ENCODE peak calls at places on chromosomes 11 and 22, in five cellular contexts. X is GM23248, N is neural progenitor cell, W is hepatocyte, O is HCT116. M is an unnamed sample.

GRCh38 chr11:96470521-96470920 is 80.7 kb downstream of the JRKL start:
- DNase-seq in X (peak), N (no peak), W (no peak), O (no peak), M (no peak)

GRCh38 chr11:16397355-16397754 is 41.0 kb upstream of the SOX6 start:
- DNase-seq in X (no peak), N (no peak), W (no peak), O (no peak), M (no peak)

GRCh38 chr11:7251836-7252682 is at the start of gene SYT9:
- DNase-seq in X (peak), N (peak), W (peak), O (no peak), M (peak)

GRCh38 chr11:124877631-124878496 is 12.6 kb downstream of the ROBO3 start:
- DNase-seq in X (no peak), N (no peak), W (no peak), O (no peak), M (no peak)

GRCh38 chr11:69122642-69123431 is 32.9 kb upstream of the SMIM38 start:
- DNase-seq in X (peak), N (peak), W (peak), O (peak), M (peak)

GRCh38 chr11:1053121-1053901 is 16.8 kb upstream of the MUC6 start:
- DNase-seq in X (peak), N (no peak), W (no peak), O (no peak), M (no peak)

GRCh38 chr22:45268167-45268957 is 16.4 kb upstream of the UPK3A start:
- DNase-seq in X (peak), N (peak), W (peak), O (no peak), M (peak)

GRCh38 chr11:23425379-23425778 is 565.1 kb upstream of the CCDC179 start:
- DNase-seq in X (peak), N (no peak), W (no peak), O (no peak), M (no peak)

GRCh38 chr11:95567685-95568084 is 221.9 kb downstream of the FAM76B start:
- DNase-seq in X (peak), N (no peak), W (no peak), O (no peak), M (no peak)

GRCh38 chr11:45667929-45668680 is 2.7 kb upstream of the CHST1 start:
- DNase-seq in X (no peak), N (no peak), W (no peak), O (no peak), M (no peak)

GRCh38 chr22:21761086-21761485 is 25.5 kb upstream of the YPEL1 start:
- DNase-seq in X (no peak), N (no peak), W (no peak), O (no peak), M (no peak)
- TF ChIP-seq EZH2phosphoT487 in X (no peak), N (no peak), W (no peak), O (no peak), M (no peak)

GRCh38 chr22:39254122-39254521 is 9.3 kb upstream of the PDGFB start:
- DNase-seq in X (no peak), N (no peak), W (no peak), O (no peak), M (no peak)

GRCh38 chr22:39256186-39256552 is 11.4 kb upstream of the PDGFB start:
- DNase-seq in X (no peak), N (no peak), W (no peak), O (no peak), M (no peak)

GRCh38 chr22:39254789-39255298 is 10.1 kb upstream of the PDGFB start:
- DNase-seq in X (peak), N (no peak), W (no peak), O (no peak), M (no peak)

GRCh38 chr22:39256979-39257378 is 12.2 kb upstream of the PDGFB start:
- DNase-seq in X (no peak), N (no peak), W (no peak), O (no peak), M (no peak)

GRCh38 chr22:39255449-39256185 is 10.8 kb upstream of the PDGFB start:
- DNase-seq in X (no peak), N (no peak), W (no peak), O (no peak), M (no peak)
- H2AFZ ChIP-seq in X (peak), N (peak), W (no peak), O (no peak), M (no peak)

DNA sequence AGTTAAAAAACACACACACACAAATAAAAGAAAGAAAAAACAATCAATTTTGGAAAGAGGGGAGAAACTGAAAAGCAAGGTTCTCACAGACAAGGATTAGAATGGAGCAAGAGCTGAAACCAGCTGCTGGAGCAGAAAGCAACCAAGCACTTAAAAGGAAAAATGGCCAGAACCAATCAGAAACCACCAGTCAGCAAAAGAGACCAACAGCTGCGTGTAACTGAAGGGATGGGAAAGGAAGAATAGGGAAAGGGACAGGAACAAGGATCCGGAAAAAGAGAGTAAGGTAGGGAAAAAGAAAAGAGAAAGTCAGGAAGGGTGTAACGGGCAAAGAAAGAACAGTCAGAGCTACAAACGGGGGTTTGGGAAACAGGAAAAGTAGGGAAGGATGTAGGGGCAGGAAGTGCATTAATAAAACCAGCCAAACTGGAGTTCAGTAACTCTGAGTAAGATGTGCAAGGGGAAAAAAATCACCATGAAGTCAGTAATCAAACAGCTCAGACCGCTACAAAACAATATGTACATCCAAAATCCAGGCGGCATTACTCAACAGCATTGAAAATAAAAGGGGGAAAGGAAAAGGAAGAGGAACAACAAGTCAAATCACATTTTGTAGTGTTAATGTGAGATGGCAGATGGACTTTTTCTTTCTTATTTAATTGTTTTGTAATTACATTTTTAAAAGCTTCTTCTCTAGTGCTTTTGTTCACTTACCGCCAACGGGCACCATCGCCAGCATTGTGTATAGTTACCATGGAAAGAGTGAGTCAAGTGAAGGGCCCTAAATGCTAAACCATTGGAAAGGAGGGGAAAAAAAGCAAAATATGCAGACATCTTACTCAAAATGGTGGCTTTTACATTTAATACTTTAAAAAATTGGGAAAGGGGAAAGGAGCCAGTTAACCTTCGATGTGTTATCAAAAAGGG is 49.2 kb downstream of the APOL5 start:
- DNase-seq in X (peak), N (peak), W (no peak), O (no peak), M (peak)
- TF ChIP-seq EZH2phosphoT487 in X (no peak), N (no peak), W (no peak), O (no peak), M (no peak)

GRCh38 chr11:90556026-90556425 is 333.2 kb upstream of the CHORDC1 start:
- DNase-seq in X (no peak), N (no peak), W (no peak), O (no peak), M (no peak)

GRCh38 chr11:90558328-90558865 is 335.5 kb upstream of the CHORDC1 start:
- DNase-seq in X (no peak), N (no peak), W (peak), O (no peak), M (no peak)

GRCh38 chr11:90555477-90555876 is 332.6 kb upstream of the CHORDC1 start:
- DNase-seq in X (no peak), N (no peak), W (no peak), O (no peak), M (no peak)

DNA sequence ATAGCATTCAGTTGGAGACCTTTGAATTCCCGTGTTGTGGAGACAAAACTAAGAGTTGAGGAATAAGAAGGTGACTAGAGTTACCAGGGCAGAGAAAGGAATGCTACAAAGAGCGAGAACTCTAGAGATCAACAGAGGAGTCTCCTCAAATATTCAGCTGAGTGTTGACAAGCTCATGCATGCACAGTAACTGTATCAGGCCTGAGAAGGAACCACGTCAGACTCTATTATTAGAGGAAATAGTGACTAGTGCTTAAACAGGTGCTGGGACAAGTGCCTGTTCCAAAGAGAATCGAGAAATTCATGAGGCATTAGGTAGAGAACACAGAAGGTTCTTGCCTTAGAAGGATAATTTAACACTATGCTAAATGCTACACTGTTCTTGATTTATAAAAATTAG is 333.8 kb upstream of the CHORDC1 start:
- DNase-seq in X (no peak), N (no peak), W (no peak), O (no peak), M (no peak)
- H2AFZ ChIP-seq in X (no peak), N (peak), W (no peak), O (no peak), M (no peak)

GRCh38 chr11:11769782-11770181 is 72.0 kb upstream of the USP47 start:
- DNase-seq in X (no peak), N (no peak), W (no peak), O (no peak), M (no peak)
- TF ChIP-seq EZH2phosphoT487 in X (no peak), N (no peak), W (no peak), O (no peak), M (no peak)

GRCh38 chr11:59777104-59777503 is 21.9 kb downstream of the STX3 start:
- DNase-seq in X (no peak), N (no peak), W (no peak), O (no peak), M (no peak)

GRCh38 chr11:59779487-59779886 is 24.3 kb downstream of the STX3 start:
- DNase-seq in X (no peak), N (no peak), W (no peak), O (no peak), M (no peak)

GRCh38 chr11:59778122-59778521 is 22.9 kb downstream of the STX3 start:
- DNase-seq in X (peak), N (no peak), W (peak), O (no peak), M (no peak)

GRCh38 chr11:59773082-59773438 is 17.9 kb downstream of the STX3 start:
- DNase-seq in X (no peak), N (no peak), W (no peak), O (no peak), M (no peak)

GRCh38 chr11:59776210-59777066 is 21.3 kb downstream of the STX3 start:
- DNase-seq in X (peak), N (no peak), W (peak), O (peak), M (no peak)
- H2AFZ ChIP-seq in X (no peak), N (no peak), W (no peak), O (no peak), M (no peak)

M was measured in GM23338.